ENCODE peak calls at places on chromosomes 6 and 20, in eight cellular contexts. C is AG09309; S is GM13977; Q is A549; T is CD8-positive, alpha-beta memory T cell; O is activated naive CD4-positive, alpha-beta T cell treated with anti-CD3 and anti-CD28 coated beads for 36 hours; Y is GM06990; J is NAMALWA. A is an unnamed sample.

GRCh38 chr6:83868639-83869038 is 9.2 kb downstream of the CYB5R4 start:
- DNase-seq in C (peak; percentile 81), S (no peak), Q (no peak), T (no peak), O (no peak), Y (no peak), J (no peak), A (no peak)

GRCh38 chr20:37915434-37915787 is 12.5 kb downstream of the VSTM2L start:
- DNase-seq in C (no peak), S (no peak), Q (no peak), T (no peak), O (no peak), Y (no peak), J (no peak), A (no peak)

GRCh38 chr6:30171677-30172471 is 8.5 kb downstream of the TRIM15 start:
- DNase-seq in C (no peak), S (no peak), Q (no peak), T (no peak), O (no peak), Y (no peak), J (no peak), A (peak; percentile 71)

GRCh38 chr6:44004625-44005506 is 122.4 kb downstream of the MRPL14 start:
- DNase-seq in C (no peak), S (no peak), Q (no peak), T (no peak), O (peak; percentile 39), Y (no peak), J (peak; percentile 53), A (no peak)

GRCh38 chr6:113856011-113856551 is 1.1 kb upstream of the MARCKS start:
- DNase-seq in C (no peak), S (peak; percentile 40), Q (peak; percentile 23), T (no peak), O (peak; percentile 6), Y (peak; percentile 25), J (peak; percentile 17), A (peak; percentile 23)

GRCh38 chr20:44701116-44701865 is 13.9 kb upstream of the CCN5 start:
- DNase-seq in C (no peak), S (no peak), Q (no peak), T (no peak), O (no peak), Y (no peak), J (peak; percentile 41), A (peak; percentile 33)

GRCh38 chr6:36788768-36789167 is 50.5 kb downstream of the CPNE5 start:
- DNase-seq in C (no peak), S (no peak), Q (no peak), T (no peak), O (peak; percentile 71), Y (no peak), J (no peak), A (no peak)

GRCh38 chr6:13531956-13532355 is 42.4 kb upstream of the SIRT5 start:
- DNase-seq in C (no peak), S (no peak), Q (no peak), T (no peak), O (no peak), Y (no peak), J (no peak), A (no peak)

GRCh38 chr6:2447318-2447717 is 201.9 kb upstream of the GMDS start:
- DNase-seq in C (no peak), S (no peak), Q (no peak), T (no peak), O (no peak), Y (no peak), J (no peak), A (no peak)

GRCh38 chr6:48881551-48881950 is 581.5 kb downstream of the MMUT start:
- DNase-seq in C (no peak), S (no peak), Q (no peak), T (no peak), O (no peak), Y (no peak), J (no peak), A (no peak)

GRCh38 chr6:170405311-170405975 is 98.9 kb downstream of the FAM120B start:
- DNase-seq in C (peak; percentile 93), S (no peak), Q (no peak), T (no peak), O (no peak), Y (no peak), J (no peak), A (no peak)

GRCh38 chr6:89221971-89222887 is 5.1 kb upstream of the GABRR1 start:
- DNase-seq in C (no peak), S (no peak), Q (no peak), T (no peak), O (no peak), Y (no peak), J (no peak), A (no peak)